ENCODE peak calls at places on chromosomes 5 and 9, in four cellular contexts. Q is heart right ventricle, S is neural progenitor cell, O is uterus. F is an unnamed sample.

GRCh38 chr5:152051499-152052454 is 127.1 kb upstream of the GLRA1 start:
- DNase-seq in Q (no peak), S (peak), O (no peak), F (no peak)

GRCh38 chr9:135718616-135719015 is 16.6 kb downstream of the KCNT1 start:
- DNase-seq in Q (no peak), S (no peak), O (no peak), F (no peak)

GRCh38 chr5:35050541-35051126 is 2.9 kb upstream of the AGXT2 start:
- DNase-seq in Q (no peak), S (no peak), O (no peak), F (no peak)

GRCh38 chr9:36140086-36141084 is 3.9 kb downstream of the GLIPR2 start:
- DNase-seq in Q (no peak), S (no peak), O (no peak), F (no peak)

GRCh38 chr5:11468334-11469039 is 435.8 kb downstream of the CTNND2 start:
- DNase-seq in Q (no peak), S (no peak), O (no peak), F (no peak)

GRCh38 chr5:16712178-16712577 is 95.4 kb upstream of the RETREG1 start:
- DNase-seq in Q (no peak), S (peak), O (no peak), F (no peak)

GRCh38 chr9:135951889-135952663 is 9.1 kb downstream of the UBAC1 start:
- DNase-seq in Q (no peak), S (peak), O (no peak), F (peak)

GRCh38 chr5:54249210-54250028 is 61.0 kb downstream of the ARL15 start:
- DNase-seq in Q (peak), S (no peak), O (no peak), F (no peak)

GRCh38 chr9:108980893-108981292 is 32.4 kb downstream of the CTNNAL1 start:
- DNase-seq in Q (no peak), S (no peak), O (no peak), F (no peak)

GRCh38 chr9:101620452-101620851 is 25.7 kb upstream of the PPP3R2 start:
- DNase-seq in Q (no peak), S (no peak), O (no peak), F (no peak)

GRCh38 chr5:76419597-76419996 is 16.5 kb downstream of the IQGAP2 start:
- DNase-seq in Q (no peak), S (no peak), O (no peak), F (no peak)

GRCh38 chr5:252546-252945 is 18.9 kb upstream of the PDCD6 start:
- DNase-seq in Q (no peak), S (no peak), O (no peak), F (no peak)

GRCh38 chr5:80238778-80239679 is 16.8 kb downstream of the SERINC5 start:
- DNase-seq in Q (peak), S (no peak), O (peak), F (peak)

GRCh38 chr5:6790346-6790865 is 77.2 kb downstream of the TENT4A start:
- DNase-seq in Q (no peak), S (no peak), O (no peak), F (no peak)

GRCh38 chr5:90473321-90474234 is 993 bp downstream of the MBLAC2 start:
- DNase-seq in Q (peak), S (peak), O (peak), F (peak)

GRCh38 chr9:106075568-106075967 is 381.2 kb downstream of the TMEM38B start:
- DNase-seq in Q (no peak), S (no peak), O (no peak), F (no peak)

GRCh38 chr9:35935755-35936509 is 22.0 kb downstream of the OR2S2 start:
- DNase-seq in Q (no peak), S (no peak), O (no peak), F (no peak)

GRCh38 chr9:28696960-28697359 is 1123.7 kb upstream of the C9orf72 start:
- DNase-seq in Q (no peak), S (no peak), O (no peak), F (no peak)

GRCh38 chr9:85268024-85268610 is 473.6 kb downstream of the AGTPBP1 start:
- DNase-seq in Q (no peak), S (no peak), O (no peak), F (no peak)

GRCh38 chr9:1869843-1870242 is 145.3 kb upstream of the SMARCA2 start:
- DNase-seq in Q (peak), S (peak), O (no peak), F (no peak)

GRCh38 chr9:113737414-113738271 is 138.5 kb upstream of the ZNF618 start:
- DNase-seq in Q (peak), S (peak), O (peak), F (no peak)
- TF ChIP-seq CTCF in Q (peak), S (peak), O (peak), F (peak)

GRCh38 chr9:95096381-95096780 is 221.1 kb downstream of the FANCC start:
- DNase-seq in Q (no peak), S (no peak), O (no peak), F (no peak)

GRCh38 chr9:95096807-95097206 is 220.7 kb downstream of the FANCC start:
- DNase-seq in Q (no peak), S (no peak), O (no peak), F (peak)

GRCh38 chr9:95094002-95094401 is 223.5 kb downstream of the FANCC start:
- DNase-seq in Q (no peak), S (no peak), O (no peak), F (no peak)

GRCh38 chr9:95097279-95097678 is 220.2 kb downstream of the FANCC start:
- DNase-seq in Q (no peak), S (no peak), O (no peak), F (no peak)

DNA sequence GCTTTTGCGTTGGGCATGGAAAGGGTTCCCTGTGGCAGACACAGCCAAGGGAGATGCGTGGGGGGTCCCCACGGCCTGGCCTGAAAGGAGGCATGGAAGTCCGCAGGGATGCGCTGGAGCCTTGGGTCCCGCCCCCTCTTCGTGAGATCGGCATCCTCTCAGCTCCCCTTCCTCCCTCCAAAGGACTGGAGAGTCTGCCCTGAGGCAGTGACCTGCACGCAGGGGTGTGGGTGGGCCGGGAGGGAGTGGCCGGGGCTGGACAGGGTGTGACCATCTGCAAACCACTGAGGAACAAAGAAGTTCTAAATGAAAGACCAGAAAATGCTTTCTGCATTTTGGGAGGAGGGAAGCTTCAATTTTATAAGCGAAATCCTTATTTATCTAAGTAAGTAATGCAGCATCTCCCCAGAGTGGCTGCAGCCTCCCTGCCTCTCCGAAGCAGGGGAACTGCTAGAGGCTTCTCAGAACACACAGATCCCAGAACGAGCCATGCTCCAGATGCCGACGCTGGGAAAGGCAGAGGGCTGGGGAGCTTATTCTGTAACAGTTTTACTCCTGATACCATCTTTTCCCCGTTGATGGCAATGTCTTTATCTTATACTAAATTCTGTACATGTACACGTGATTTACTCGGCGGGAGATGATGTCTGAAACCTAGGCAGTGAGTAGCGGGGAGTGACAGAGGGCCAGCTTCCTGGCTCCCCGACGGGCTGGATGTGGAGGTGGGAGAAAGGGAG is 221.7 kb downstream of the FANCC start:
- DNase-seq in Q (no peak), S (no peak), O (no peak), F (no peak)
- H3K27ac ChIP-seq in Q (peak), S (no peak), O (peak), F (peak)

GRCh38 chr5:62632181-62632580 is 53.6 kb downstream of the LRRC70 start:
- DNase-seq in Q (no peak), S (no peak), O (no peak), F (no peak)

GRCh38 chr5:62627121-62627520 is 48.5 kb downstream of the LRRC70 start:
- DNase-seq in Q (no peak), S (peak), O (no peak), F (no peak)

GRCh38 chr5:62626534-62626933 is 47.9 kb downstream of the LRRC70 start:
- DNase-seq in Q (no peak), S (no peak), O (no peak), F (no peak)

GRCh38 chr5:62633243-62633642 is 54.6 kb downstream of the LRRC70 start:
- DNase-seq in Q (no peak), S (no peak), O (no peak), F (no peak)

DNA sequence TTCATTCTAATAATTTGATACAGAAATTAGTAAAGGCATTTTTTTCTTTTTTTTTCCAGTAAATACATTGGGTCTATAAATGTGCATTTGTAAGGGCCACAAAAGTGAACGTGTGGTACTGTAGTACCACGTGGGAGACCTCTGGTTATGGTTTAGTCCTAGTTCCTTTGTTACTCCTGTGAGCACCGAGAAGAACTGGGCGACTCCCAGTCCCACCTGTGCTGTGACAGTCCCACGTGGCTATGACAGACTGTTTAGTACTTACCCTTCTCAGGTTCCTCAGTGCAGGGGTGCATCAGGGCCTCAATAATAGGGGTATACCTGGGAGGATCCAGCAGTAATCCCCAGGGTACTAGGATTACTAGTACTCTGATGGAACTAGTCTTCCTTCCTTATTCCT is 49.3 kb downstream of the LRRC70 start:
- DNase-seq in Q (no peak), S (no peak), O (no peak), F (no peak)
- TF ChIP-seq CTCF in Q (no peak), S (no peak), O (no peak), F (no peak)

DNA sequence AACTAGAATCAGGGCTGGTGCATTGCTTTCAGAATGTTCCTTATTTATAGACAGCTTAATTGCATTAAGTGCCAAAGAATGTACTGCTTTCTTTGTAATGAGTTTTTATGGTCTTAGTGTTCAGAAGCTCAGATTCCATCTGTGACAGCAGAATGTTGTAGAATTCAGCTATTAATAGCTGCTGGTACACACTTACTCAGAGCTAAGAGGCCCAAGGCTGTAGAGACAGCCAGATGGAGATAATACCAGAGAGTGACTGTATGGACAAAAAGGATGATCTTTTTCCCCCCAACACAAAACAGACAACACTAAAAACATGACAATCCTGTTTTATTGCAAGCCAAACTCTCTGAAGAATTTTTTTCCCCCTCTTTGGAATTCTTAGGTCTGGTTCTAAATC is 50.2 kb downstream of the PPP2R2B start:
- DNase-seq in Q (no peak), S (no peak), O (no peak), F (no peak)
- H3K27ac ChIP-seq in Q (no peak), S (no peak), O (no peak), F (no peak)

GRCh38 chr5:32471784-32472183 is 27.2 kb upstream of the ZFR start:
- DNase-seq in Q (no peak), S (no peak), O (no peak), F (no peak)
- TF ChIP-seq CTCF in Q (no peak), S (no peak), O (no peak), F (no peak)

DNA sequence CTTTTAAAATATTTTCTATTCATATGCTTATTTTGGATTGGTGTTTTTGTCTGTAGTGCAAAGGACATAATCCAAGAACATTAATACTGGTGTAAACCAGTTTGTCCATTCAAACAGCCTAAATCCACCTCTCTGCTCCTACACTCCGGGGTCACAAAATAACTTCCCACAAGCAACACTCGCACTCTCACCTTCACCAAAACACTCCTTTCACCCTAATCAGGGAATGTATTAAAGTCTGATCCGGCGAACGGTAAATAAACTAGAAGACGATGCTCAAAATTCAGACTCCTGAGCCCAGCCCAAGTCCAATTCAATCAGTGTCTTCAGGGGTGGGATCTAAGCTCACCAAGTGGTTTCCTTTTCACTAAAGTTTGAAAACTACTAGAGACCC is 645 bp downstream of the AP3B1 start:
- DNase-seq in Q (no peak), S (peak), O (no peak), F (no peak)
- H3K27ac ChIP-seq in Q (peak), S (peak), O (peak), F (peak)

GRCh38 chr9:137304383-137305059 is 2.5 kb upstream of the NRARP start:
- DNase-seq in Q (no peak), S (peak), O (no peak), F (no peak)
- TF ChIP-seq CTCF in Q (no peak), S (no peak), O (no peak), F (no peak)

GRCh38 chr9:100084145-100084478 is 14.7 kb downstream of the ERP44 start:
- DNase-seq in Q (no peak), S (no peak), O (no peak), F (no peak)
- H3K27ac ChIP-seq in Q (no peak), S (no peak), O (no peak), F (no peak)

F was measured in gastrocnemius medialis.